ENCODE peak calls at places on chromosome 18, in seven cellular contexts. One of them, this sample, is unnamed.

GRCh38 chr18:42509702-42510424 is 554.8 kb downstream of the PIK3C3 start:
- DNase-seq in thoracic aorta: no peak
- DNase-seq in A673: no peak
- DNase-seq in RWPE1: no peak
- DNase-seq in omental fat pad: no peak
- DNase-seq in astrocyte of the cerebellum: no peak
- DNase-seq in breast epithelium: no peak
- DNase-seq in this sample: no peak

GRCh38 chr18:58385472-58385871 is 243.4 kb downstream of the ALPK2 start:
- DNase-seq in thoracic aorta: no peak
- DNase-seq in A673: no peak
- DNase-seq in RWPE1: no peak
- DNase-seq in omental fat pad: no peak
- DNase-seq in astrocyte of the cerebellum: no peak
- DNase-seq in breast epithelium: no peak
- DNase-seq in this sample: no peak

GRCh38 chr18:55515204-55515603 is 72.8 kb downstream of the TCF4 start:
- DNase-seq in thoracic aorta: no peak
- DNase-seq in A673: no peak
- DNase-seq in RWPE1: no peak
- DNase-seq in omental fat pad: no peak
- DNase-seq in astrocyte of the cerebellum: no peak
- DNase-seq in breast epithelium: no peak
- DNase-seq in this sample: no peak

GRCh38 chr18:61569176-61569892 is 236.1 kb downstream of the CDH20 start:
- DNase-seq in thoracic aorta: no peak
- DNase-seq in A673: no peak
- DNase-seq in RWPE1: peak
- DNase-seq in omental fat pad: no peak
- DNase-seq in astrocyte of the cerebellum: peak
- DNase-seq in breast epithelium: no peak
- DNase-seq in this sample: peak

GRCh38 chr18:79373736-79374135 is 22.0 kb upstream of the NFATC1 start:
- DNase-seq in thoracic aorta: no peak
- DNase-seq in A673: no peak
- DNase-seq in RWPE1: no peak
- DNase-seq in omental fat pad: no peak
- DNase-seq in astrocyte of the cerebellum: no peak
- DNase-seq in breast epithelium: no peak
- DNase-seq in this sample: no peak

GRCh38 chr18:23617412-23618009 is 31.2 kb upstream of the NPC1 start:
- DNase-seq in thoracic aorta: no peak
- DNase-seq in A673: no peak
- DNase-seq in RWPE1: no peak
- DNase-seq in omental fat pad: no peak
- DNase-seq in astrocyte of the cerebellum: no peak
- DNase-seq in breast epithelium: no peak
- DNase-seq in this sample: no peak

GRCh38 chr18:13647761-13648160 is 78.6 kb downstream of the FAM210A start:
- DNase-seq in thoracic aorta: no peak
- DNase-seq in A673: no peak
- DNase-seq in RWPE1: no peak
- DNase-seq in omental fat pad: no peak
- DNase-seq in astrocyte of the cerebellum: no peak
- DNase-seq in breast epithelium: no peak
- DNase-seq in this sample: no peak

GRCh38 chr18:74742573-74742972 is 144.9 kb downstream of the ZNF407 start:
- DNase-seq in thoracic aorta: no peak
- DNase-seq in A673: no peak
- DNase-seq in RWPE1: no peak
- DNase-seq in omental fat pad: no peak
- DNase-seq in astrocyte of the cerebellum: no peak
- DNase-seq in breast epithelium: no peak
- DNase-seq in this sample: no peak

GRCh38 chr18:6009751-6010150 is 114.4 kb upstream of the TMEM200C start:
- DNase-seq in thoracic aorta: no peak
- DNase-seq in A673: no peak
- DNase-seq in RWPE1: no peak
- DNase-seq in omental fat pad: no peak
- DNase-seq in astrocyte of the cerebellum: no peak
- DNase-seq in breast epithelium: no peak
- DNase-seq in this sample: no peak

GRCh38 chr18:61435064-61435652 is 101.9 kb downstream of the CDH20 start:
- DNase-seq in thoracic aorta: no peak
- DNase-seq in A673: peak
- DNase-seq in RWPE1: peak
- DNase-seq in omental fat pad: no peak
- DNase-seq in astrocyte of the cerebellum: no peak
- DNase-seq in breast epithelium: no peak
- DNase-seq in this sample: peak

GRCh38 chr18:76580288-76580962 is 85.4 kb upstream of the ZNF516 start:
- DNase-seq in thoracic aorta: no peak
- DNase-seq in A673: no peak
- DNase-seq in RWPE1: no peak
- DNase-seq in omental fat pad: no peak
- DNase-seq in astrocyte of the cerebellum: no peak
- DNase-seq in breast epithelium: no peak
- DNase-seq in this sample: peak

GRCh38 chr18:53457068-53457467 is 767.4 kb downstream of the MBD2 start:
- DNase-seq in thoracic aorta: no peak
- DNase-seq in A673: peak
- DNase-seq in RWPE1: no peak
- DNase-seq in omental fat pad: no peak
- DNase-seq in astrocyte of the cerebellum: peak
- DNase-seq in breast epithelium: no peak
- DNase-seq in this sample: no peak

GRCh38 chr18:22182884-22183610 is 13.7 kb downstream of the GATA6 start:
- DNase-seq in thoracic aorta: no peak
- DNase-seq in A673: no peak
- DNase-seq in RWPE1: peak
- DNase-seq in omental fat pad: no peak
- DNase-seq in astrocyte of the cerebellum: no peak
- DNase-seq in breast epithelium: no peak
- DNase-seq in this sample: peak

GRCh38 chr18:79930020-79930642 is 21.3 kb downstream of the SLC66A2 start:
- DNase-seq in thoracic aorta: no peak
- DNase-seq in A673: no peak
- DNase-seq in RWPE1: no peak
- DNase-seq in omental fat pad: no peak
- DNase-seq in astrocyte of the cerebellum: no peak
- DNase-seq in breast epithelium: no peak
- DNase-seq in this sample: no peak

GRCh38 chr18:70263336-70263735 is 25.5 kb upstream of the SOCS6 start:
- DNase-seq in thoracic aorta: no peak
- DNase-seq in A673: no peak
- DNase-seq in RWPE1: no peak
- DNase-seq in omental fat pad: no peak
- DNase-seq in astrocyte of the cerebellum: no peak
- DNase-seq in breast epithelium: no peak
- DNase-seq in this sample: no peak

GRCh38 chr18:79687806-79688205 is 8.2 kb downstream of the CTDP1 start:
- DNase-seq in thoracic aorta: no peak
- DNase-seq in A673: no peak
- DNase-seq in RWPE1: no peak
- DNase-seq in omental fat pad: no peak
- DNase-seq in astrocyte of the cerebellum: peak
- DNase-seq in breast epithelium: no peak
- DNase-seq in this sample: peak

GRCh38 chr18:58863539-58864145 is 1.0 kb upstream of the ZNF532 start:
- DNase-seq in thoracic aorta: no peak
- DNase-seq in A673: peak
- DNase-seq in RWPE1: peak
- DNase-seq in omental fat pad: no peak
- DNase-seq in astrocyte of the cerebellum: no peak
- DNase-seq in breast epithelium: no peak
- DNase-seq in this sample: peak

GRCh38 chr18:32139835-32140283 is 48.2 kb downstream of the RNF138 start:
- DNase-seq in thoracic aorta: no peak
- DNase-seq in A673: no peak
- DNase-seq in RWPE1: no peak
- DNase-seq in omental fat pad: no peak
- DNase-seq in astrocyte of the cerebellum: no peak
- DNase-seq in breast epithelium: no peak
- DNase-seq in this sample: no peak

GRCh38 chr18:29191263-29191662 is 1014.3 kb upstream of the CDH2 start:
- DNase-seq in thoracic aorta: no peak
- DNase-seq in A673: peak
- DNase-seq in RWPE1: peak
- DNase-seq in omental fat pad: no peak
- DNase-seq in astrocyte of the cerebellum: no peak
- DNase-seq in breast epithelium: no peak
- DNase-seq in this sample: peak

GRCh38 chr18:62784966-62785413 is 69.6 kb downstream of the PHLPP1 start:
- DNase-seq in thoracic aorta: no peak
- DNase-seq in A673: peak
- DNase-seq in RWPE1: no peak
- DNase-seq in omental fat pad: peak
- DNase-seq in astrocyte of the cerebellum: no peak
- DNase-seq in breast epithelium: no peak
- DNase-seq in this sample: no peak

GRCh38 chr18:23240609-23240930 is 105.3 kb downstream of the CABLES1 start:
- DNase-seq in thoracic aorta: no peak
- DNase-seq in A673: no peak
- DNase-seq in RWPE1: no peak
- DNase-seq in omental fat pad: no peak
- DNase-seq in astrocyte of the cerebellum: no peak
- DNase-seq in breast epithelium: no peak
- DNase-seq in this sample: no peak

GRCh38 chr18:49878567-49878966 is 65.2 kb upstream of the ACAA2 start:
- DNase-seq in thoracic aorta: no peak
- DNase-seq in A673: no peak
- DNase-seq in RWPE1: peak
- DNase-seq in omental fat pad: no peak
- DNase-seq in astrocyte of the cerebellum: no peak
- DNase-seq in breast epithelium: no peak
- DNase-seq in this sample: peak

GRCh38 chr18:59159986-59160385 is 20.3 kb downstream of the SEC11C start:
- DNase-seq in thoracic aorta: no peak
- DNase-seq in A673: no peak
- DNase-seq in RWPE1: no peak
- DNase-seq in omental fat pad: no peak
- DNase-seq in astrocyte of the cerebellum: no peak
- DNase-seq in breast epithelium: no peak
- DNase-seq in this sample: no peak

DNA sequence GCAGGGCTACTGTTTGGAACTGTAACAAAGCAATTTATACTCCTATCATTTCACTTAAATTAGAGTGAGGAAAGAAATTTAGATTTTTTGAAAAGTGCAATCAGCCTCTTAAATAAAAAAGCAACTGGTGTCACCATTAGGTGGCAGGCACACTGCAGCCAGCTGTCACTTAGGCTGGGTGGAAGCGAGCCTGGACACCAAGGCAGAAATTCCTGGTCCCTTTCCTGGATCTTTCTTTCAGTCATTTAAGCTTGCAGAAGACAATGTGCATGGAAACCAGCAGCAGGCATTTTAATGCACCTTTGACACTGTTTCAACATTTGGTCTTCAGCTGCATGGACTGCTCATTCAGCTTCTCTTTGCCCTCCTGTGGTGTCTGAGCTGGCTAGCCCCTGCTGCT is 61.0 kb downstream of the AQP4 start:
- DNase-seq in thoracic aorta: no peak
- DNase-seq in A673: no peak
- DNase-seq in RWPE1: no peak
- DNase-seq in omental fat pad: no peak
- DNase-seq in astrocyte of the cerebellum: peak
- DNase-seq in breast epithelium: no peak
- DNase-seq in this sample: no peak
- TF ChIP-seq CTCF in thoracic aorta: no peak
- TF ChIP-seq CTCF in A673: peak
- TF ChIP-seq CTCF in RWPE1: peak
- TF ChIP-seq CTCF in omental fat pad: no peak
- TF ChIP-seq CTCF in astrocyte of the cerebellum: peak
- TF ChIP-seq CTCF in breast epithelium: no peak
- TF ChIP-seq CTCF in this sample: no peak

DNA sequence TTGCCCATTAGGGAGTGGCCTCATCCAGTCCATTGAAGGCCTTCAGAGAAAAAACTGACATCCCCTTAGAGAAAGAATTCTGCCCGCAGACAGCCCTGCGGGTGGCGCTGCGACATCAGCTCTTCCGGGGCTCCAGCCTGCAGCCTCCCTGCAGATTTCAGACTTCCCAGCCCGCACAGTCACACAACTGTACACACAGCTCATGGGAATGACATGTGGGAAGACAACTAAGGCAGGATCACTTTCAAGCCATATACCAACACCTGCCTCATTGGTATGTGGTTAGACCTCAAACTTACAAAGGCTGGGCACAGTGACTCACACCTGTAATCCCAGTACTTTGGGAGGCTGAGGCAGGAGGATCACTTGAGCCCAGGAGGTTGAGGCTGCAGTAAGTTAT is 24.8 kb upstream of the TUBB6 start:
- DNase-seq in thoracic aorta: no peak
- DNase-seq in A673: peak
- DNase-seq in RWPE1: peak
- DNase-seq in omental fat pad: no peak
- DNase-seq in astrocyte of the cerebellum: no peak
- DNase-seq in breast epithelium: no peak
- DNase-seq in this sample: peak
- TF ChIP-seq CTCF in thoracic aorta: no peak
- TF ChIP-seq CTCF in A673: peak
- TF ChIP-seq CTCF in RWPE1: no peak
- TF ChIP-seq CTCF in omental fat pad: no peak
- TF ChIP-seq CTCF in astrocyte of the cerebellum: peak
- TF ChIP-seq CTCF in breast epithelium: no peak
- TF ChIP-seq CTCF in this sample: peak

GRCh38 chr18:77754475-77755044 is 504.9 kb downstream of the GALR1 start:
- DNase-seq in thoracic aorta: no peak
- DNase-seq in A673: no peak
- DNase-seq in RWPE1: no peak
- DNase-seq in omental fat pad: no peak
- DNase-seq in astrocyte of the cerebellum: no peak
- DNase-seq in breast epithelium: no peak
- DNase-seq in this sample: no peak

GRCh38 chr18:77749189-77749588 is 499.5 kb downstream of the GALR1 start:
- DNase-seq in thoracic aorta: no peak
- DNase-seq in A673: peak
- DNase-seq in RWPE1: no peak
- DNase-seq in omental fat pad: no peak
- DNase-seq in astrocyte of the cerebellum: no peak
- DNase-seq in breast epithelium: no peak
- DNase-seq in this sample: no peak
- TF ChIP-seq CTCF in thoracic aorta: no peak
- TF ChIP-seq CTCF in A673: peak
- TF ChIP-seq CTCF in RWPE1: peak
- TF ChIP-seq CTCF in omental fat pad: no peak
- TF ChIP-seq CTCF in astrocyte of the cerebellum: peak
- TF ChIP-seq CTCF in breast epithelium: no peak
- TF ChIP-seq CTCF in this sample: no peak

GRCh38 chr18:7808992-7809391 is 241.9 kb downstream of the PTPRM start:
- DNase-seq in thoracic aorta: no peak
- DNase-seq in A673: no peak
- DNase-seq in RWPE1: no peak
- DNase-seq in omental fat pad: no peak
- DNase-seq in astrocyte of the cerebellum: no peak
- DNase-seq in breast epithelium: no peak
- DNase-seq in this sample: no peak
- TF ChIP-seq CTCF in thoracic aorta: no peak
- TF ChIP-seq CTCF in A673: no peak
- TF ChIP-seq CTCF in RWPE1: no peak
- TF ChIP-seq CTCF in omental fat pad: no peak
- TF ChIP-seq CTCF in astrocyte of the cerebellum: no peak
- TF ChIP-seq CTCF in breast epithelium: no peak
- TF ChIP-seq CTCF in this sample: no peak

GRCh38 chr18:35122586-35123224 is 81.5 kb downstream of the MAPRE2 start:
- DNase-seq in thoracic aorta: no peak
- DNase-seq in A673: peak
- DNase-seq in RWPE1: no peak
- DNase-seq in omental fat pad: no peak
- DNase-seq in astrocyte of the cerebellum: no peak
- DNase-seq in breast epithelium: no peak
- DNase-seq in this sample: peak
- TF ChIP-seq CTCF in thoracic aorta: no peak
- TF ChIP-seq CTCF in A673: peak
- TF ChIP-seq CTCF in RWPE1: no peak
- TF ChIP-seq CTCF in omental fat pad: no peak
- TF ChIP-seq CTCF in astrocyte of the cerebellum: no peak
- TF ChIP-seq CTCF in breast epithelium: no peak
- TF ChIP-seq CTCF in this sample: peak